ENCODE peak calls at places on chromosomes 12 and 14, in four cellular contexts. V is K562, Y is GM12878, N is H1. K is an unnamed sample.
A peak's percentile ranks its signal among the peaks of the same experiment; 100 is the strongest.

GRCh38 chr14:56057071-56057865 is 60.9 kb upstream of the PELI2 start:
- DNase-seq in Y (no peak), V (no peak), N (no peak), K (no peak)

GRCh38 chr12:110698171-110698902 is 9.4 kb upstream of the HVCN1 start:
- DNase-seq in N (peak; percentile 69), Y (peak; percentile 90), V (peak; percentile 79), K (peak; percentile 81)

GRCh38 chr12:51549637-51550036 is 41.4 kb upstream of the SCN8A start:
- DNase-seq in V (no peak), N (no peak), Y (no peak), K (no peak)

GRCh38 chr14:32762886-32763285 is 175.8 kb upstream of the NPAS3 start:
- DNase-seq in V (no peak), N (no peak), Y (no peak), K (no peak)

GRCh38 chr14:68446243-68447040 is 346.4 kb downstream of the ZFP36L1 start:
- DNase-seq in N (no peak), Y (no peak), V (no peak), K (no peak)

GRCh38 chr12:128408669-128409068 is 141.7 kb downstream of the TMEM132C start:
- DNase-seq in V (no peak), N (no peak), Y (no peak), K (no peak)

GRCh38 chr12:69519871-69520270 is 49.7 kb downstream of the FRS2 start:
- DNase-seq in N (no peak), Y (no peak), V (no peak), K (no peak)

GRCh38 chr12:121356657-121357056 is 4.4 kb upstream of the ANAPC5 start:
- DNase-seq in V (no peak), N (no peak), Y (no peak), K (peak; percentile 15)

GRCh38 chr14:63248211-63248610 is 44.0 kb downstream of the RHOJ start:
- DNase-seq in Y (no peak), N (no peak), V (no peak), K (no peak)

GRCh38 chr12:6965026-6965661 is 5.3 kb downstream of the PHB2 start:
- DNase-seq in N (no peak), V (peak; percentile 79), Y (no peak), K (peak; percentile 72)

GRCh38 chr14:75811862-75812505 is 150.9 kb downstream of the TTLL5 start:
- DNase-seq in Y (no peak), N (no peak), V (no peak), K (no peak)

GRCh38 chr14:50312734-50313054 is 570 bp downstream of the DMAC2L start:
- DNase-seq in V (no peak), Y (no peak), N (no peak), K (peak; percentile 42)

GRCh38 chr14:106277503-106277902 is 751.1 kb downstream of the TMEM121 start:
- DNase-seq in N (no peak), V (peak; percentile 43), Y (no peak), K (peak; percentile 4)

GRCh38 chr14:20302042-20302761 is 3.5 kb downstream of the TTC5 start:
- DNase-seq in N (no peak), V (peak; percentile 44), Y (no peak), K (no peak)

GRCh38 chr12:54549774-54550451 is 512 bp downstream of the PDE1B start:
- DNase-seq in N (no peak), V (no peak), Y (no peak), K (no peak)

GRCh38 chr12:104480826-104481457 is 24.2 kb downstream of the CHST11 start:
- DNase-seq in N (no peak), V (no peak), Y (no peak), K (no peak)

GRCh38 chr12:117000316-117000715 is 89.6 kb downstream of the FBXW8 start:
- DNase-seq in N (no peak), V (no peak), Y (no peak), K (no peak)

GRCh38 chr12:106673151-106673550 is 90.3 kb downstream of the RFX4 start:
- DNase-seq in Y (no peak), N (no peak), V (no peak), K (no peak)

GRCh38 chr14:91614187-91614586 is 104.1 kb upstream of the PPP4R3A start:
- DNase-seq in N (no peak), Y (no peak), V (peak; percentile 56), K (no peak)

GRCh38 chr14:95409472-95410307 is 90.0 kb upstream of the CLMN start:
- DNase-seq in V (no peak), Y (no peak), N (no peak), K (no peak)

GRCh38 chr12:63826002-63826585 is 18.4 kb upstream of the SRGAP1 start:
- DNase-seq in V (peak; percentile 36), N (no peak), Y (no peak), K (peak; percentile 56)

GRCh38 chr12:91817512-91817911 is 328.1 kb downstream of the BTG1 start:
- DNase-seq in Y (no peak), N (no peak), V (no peak), K (no peak)

GRCh38 chr12:129089576-129089975 is 236.3 kb downstream of the GLT1D1 start:
- DNase-seq in N (no peak), Y (no peak), V (no peak), K (no peak)

GRCh38 chr14:53493895-53494294 is 340.8 kb upstream of the DDHD1 start:
- DNase-seq in V (no peak), N (no peak), Y (no peak), K (no peak)

GRCh38 chr12:64571346-64571745 is 38.9 kb upstream of the RASSF3 start:
- DNase-seq in Y (no peak), N (no peak), V (no peak), K (no peak)

GRCh38 chr12:118175823-118176447 is 40.0 kb downstream of the PEBP1 start:
- DNase-seq in Y (peak; percentile 45), N (no peak), V (no peak), K (no peak)

GRCh38 chr14:50920482-50921225 is 23.6 kb downstream of the PYGL start:
- DNase-seq in V (no peak), N (no peak), Y (no peak), K (peak; percentile 90)

GRCh38 chr14:63727736-63728728 is at the start of gene SGPP1:
- DNase-seq in Y (no peak), N (no peak), V (peak; percentile 88), K (peak; percentile 65)

GRCh38 chr12:102568151-102568815 is 87.9 kb upstream of the IGF1 start:
- DNase-seq in V (no peak), Y (no peak), N (no peak), K (no peak)

DNA sequence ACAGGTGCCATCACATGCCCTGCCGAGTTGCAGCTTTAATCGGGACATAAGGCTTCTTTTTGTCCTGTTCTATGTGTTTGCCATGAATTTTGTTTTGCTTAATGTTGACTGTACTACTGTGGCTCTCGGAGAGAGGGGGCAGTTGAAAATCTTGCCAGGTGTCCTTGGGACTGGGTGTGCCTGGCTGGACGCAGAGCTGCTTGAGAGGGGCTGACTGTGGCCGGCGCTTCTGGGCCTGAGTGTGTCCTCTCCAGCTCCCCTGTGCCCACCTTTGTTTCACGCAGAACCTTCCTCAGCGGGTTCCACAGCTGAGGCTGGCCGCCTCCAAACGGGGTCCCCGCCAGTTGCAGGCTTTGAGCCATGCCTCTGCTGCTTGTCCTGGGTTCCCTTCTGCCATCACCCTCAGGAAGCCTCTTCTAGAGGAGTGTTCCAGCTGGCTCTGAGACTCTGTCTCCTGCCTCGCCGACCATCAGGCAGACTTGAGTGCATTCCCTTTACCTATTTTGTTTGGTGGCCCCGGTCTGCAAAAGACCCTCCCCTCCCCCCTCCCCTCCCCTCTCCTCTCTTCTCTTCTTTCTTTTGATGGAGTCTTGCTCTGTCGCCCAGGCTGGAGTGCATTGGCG is 49.7 kb downstream of the DDX51 start:
- DNase-seq in V (no peak), Y (no peak), N (no peak), K (no peak)
- TF ChIP-seq JUND in V (no peak), Y (no peak), N (no peak), K (no peak)

GRCh38 chr12:79847417-79847816 is 87.5 kb downstream of the PPP1R12A start:
- DNase-seq in N (no peak), Y (no peak), V (no peak), K (no peak)

GRCh38 chr12:79841248-79841877 is 93.5 kb downstream of the PPP1R12A start:
- DNase-seq in Y (no peak), V (no peak), N (no peak), K (no peak)

GRCh38 chr12:79841878-79842265 is 93.0 kb downstream of the PPP1R12A start:
- DNase-seq in Y (no peak), V (no peak), N (no peak), K (no peak)

GRCh38 chr12:79842630-79843029 is 92.3 kb downstream of the PPP1R12A start:
- DNase-seq in N (no peak), V (no peak), Y (no peak), K (no peak)

DNA sequence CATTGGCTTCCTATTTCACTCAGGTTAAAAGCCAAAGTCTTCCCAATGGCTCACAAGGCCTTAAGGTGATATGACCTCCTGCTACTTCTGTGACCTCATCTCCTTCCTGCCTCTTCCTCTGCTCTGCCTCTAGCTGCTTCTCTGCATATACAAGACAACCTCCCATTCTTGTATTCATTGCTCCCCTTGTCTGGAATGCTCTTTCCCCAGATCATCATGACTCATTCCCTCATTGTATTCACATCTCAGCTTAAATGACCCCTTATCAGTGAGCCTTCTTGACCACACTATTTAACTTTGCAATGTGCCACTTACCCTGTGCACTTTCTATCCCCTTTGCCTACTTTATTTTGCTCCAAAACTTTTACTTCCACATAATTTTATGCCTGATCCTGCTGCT is 90.2 kb downstream of the PPP1R12A start:
- DNase-seq in N (peak; percentile 29), V (peak; percentile 27), Y (no peak), K (peak; percentile 41)
- TF ChIP-seq KDM1A in N (no peak), V (peak; percentile 49), Y (no peak), K (no peak)

DNA sequence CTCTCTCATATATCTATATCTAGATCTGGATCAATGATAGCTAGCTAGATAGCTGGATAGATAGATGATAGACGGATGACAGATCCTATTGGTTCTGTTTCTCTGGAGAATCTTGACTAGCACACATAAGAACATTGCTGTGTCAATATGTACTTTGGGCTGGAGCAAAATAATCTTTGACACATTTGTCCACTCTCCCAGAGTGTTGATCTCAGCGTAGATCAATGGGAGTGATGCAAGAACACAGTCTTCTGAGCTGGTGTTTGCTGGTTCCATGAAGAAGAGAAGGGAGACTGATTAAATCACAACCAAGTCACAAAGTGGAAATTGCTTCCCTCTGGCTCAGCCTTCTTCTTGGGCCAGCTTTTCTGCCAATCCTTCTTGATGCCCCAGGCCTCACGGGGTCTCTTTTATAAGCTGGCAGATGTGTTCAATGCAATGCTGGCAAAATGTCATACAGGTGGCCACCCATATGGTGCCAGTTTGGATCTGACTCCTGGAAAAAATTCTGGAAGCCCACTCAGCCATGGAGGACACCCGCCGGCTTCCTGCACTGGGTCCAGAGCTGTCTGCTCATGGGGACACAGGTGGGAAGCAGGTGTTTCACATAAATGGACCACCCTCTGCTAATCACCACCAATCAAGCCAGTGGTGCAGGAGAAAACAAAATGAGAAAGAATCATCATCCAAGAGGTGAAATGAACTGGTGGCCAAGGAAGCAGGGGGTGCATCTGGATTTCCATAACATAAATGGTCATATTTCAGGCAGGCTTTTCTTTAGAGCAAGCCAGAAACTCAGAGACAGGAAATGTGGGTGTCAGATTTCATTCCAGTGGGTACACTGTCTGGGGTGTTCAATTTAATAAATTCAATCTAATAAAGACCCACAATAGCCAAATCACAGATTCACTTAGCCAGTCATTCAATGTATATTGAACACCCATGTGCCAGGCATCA is 310.3 kb downstream of the DPF3 start:
- DNase-seq in N (no peak), V (no peak), Y (no peak), K (no peak)
- TF ChIP-seq HDAC6 in N (no peak), V (no peak), Y (no peak), K (no peak)

DNA sequence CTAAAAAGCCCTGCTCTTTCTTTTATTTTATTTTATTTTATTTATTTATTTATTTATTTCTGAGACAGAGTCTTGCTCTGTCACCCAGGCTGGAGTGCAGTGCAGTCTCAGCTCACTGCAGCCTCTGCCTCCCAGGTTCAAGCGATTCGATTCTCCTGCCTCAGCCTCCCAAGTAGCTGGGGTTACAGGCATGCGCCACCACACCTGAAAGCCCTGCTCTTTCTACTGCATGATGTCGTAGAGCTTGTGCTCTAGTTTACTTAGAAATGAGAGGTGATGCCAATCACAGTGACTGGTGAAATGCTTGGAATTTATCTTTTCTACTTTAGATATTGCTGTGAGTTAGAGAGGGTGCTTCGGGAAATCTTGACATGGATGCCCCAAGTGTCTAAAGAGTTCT is 54.5 kb downstream of the DAD1 start:
- DNase-seq in V (no peak), N (no peak), Y (no peak), K (no peak)
- TF ChIP-seq JUND in V (no peak), N (no peak), Y (no peak), K (no peak)